ENCODE peak calls at places on chromosomes 4 and X, in five cellular contexts. K is effector memory CD4-positive, alpha-beta T cell; D is thoracic aorta; E is GM23248; C is CD4-positive, alpha-beta T cell. S is an unnamed sample.
A peak's percentile ranks its signal among the peaks of the same experiment; 100 is the strongest.

GRCh38 chrX:41906515-41907165 is 16.7 kb downstream of the CASK start:
- DNase-seq in E (peak; percentile 10), K (no peak), C (no peak), D (no peak), S (no peak)

GRCh38 chr4:182770259-182770968 is 146.8 kb downstream of the DCTD start:
- DNase-seq in C (no peak), E (no peak), D (no peak), K (no peak), S (no peak)

GRCh38 chrX:150692837-150693781 is at the start of gene MTMR1:
- DNase-seq in D (no peak), K (peak; percentile 53), C (peak; percentile 59), E (peak; percentile 49), S (no peak)

GRCh38 chrX:139106111-139106510 is 394.6 kb upstream of the FGF13 start:
- DNase-seq in C (no peak), E (peak; percentile 78), K (no peak), D (no peak), S (no peak)

GRCh38 chr4:76658231-76659102 is 223.4 kb downstream of the SHROOM3 start:
- DNase-seq in D (no peak), E (peak; percentile 81), K (no peak), C (no peak), S (no peak)

GRCh38 chrX:34927866-34928265 is 14.7 kb upstream of the FAM47B start:
- DNase-seq in C (no peak), D (no peak), K (no peak), E (no peak), S (no peak)

GRCh38 chrX:38583185-38583584 is 21.8 kb downstream of the TSPAN7 start:
- DNase-seq in K (no peak), C (no peak), D (no peak), E (no peak), S (no peak)

GRCh38 chr4:106628616-106629606 is 260.3 kb upstream of the GIMD1 start:
- DNase-seq in K (no peak), D (no peak), E (peak; percentile 36), C (no peak), S (no peak)

GRCh38 chr4:145098675-145099037 is 545 bp downstream of the ABCE1 start:
- DNase-seq in K (peak; percentile 15), C (no peak), D (no peak), E (peak; percentile 86), S (no peak)

GRCh38 chr4:22999419-22999818 is 306.7 kb downstream of the GBA3 start:
- DNase-seq in K (no peak), E (no peak), D (no peak), C (no peak), S (no peak)

GRCh38 chr4:66562276-66562806 is 892.1 kb upstream of the EPHA5 start:
- DNase-seq in E (no peak), D (no peak), C (no peak), K (no peak), S (no peak)

GRCh38 chrX:153580700-153581386 is 18.1 kb downstream of the CCNQ start:
- DNase-seq in K (no peak), E (no peak), D (no peak), C (peak; percentile 33), S (no peak)

GRCh38 chrX:16160729-16161128 is 6.6 kb upstream of the MAGEB17 start:
- DNase-seq in C (no peak), K (no peak), D (no peak), E (peak; percentile 81), S (no peak)
- H3K27ac ChIP-seq in C (no peak overlapping the region), K (no peak overlapping the region), D (no peak overlapping the region), E (peak overlapping the region; percentile 20), S (no peak overlapping the region)

DNA sequence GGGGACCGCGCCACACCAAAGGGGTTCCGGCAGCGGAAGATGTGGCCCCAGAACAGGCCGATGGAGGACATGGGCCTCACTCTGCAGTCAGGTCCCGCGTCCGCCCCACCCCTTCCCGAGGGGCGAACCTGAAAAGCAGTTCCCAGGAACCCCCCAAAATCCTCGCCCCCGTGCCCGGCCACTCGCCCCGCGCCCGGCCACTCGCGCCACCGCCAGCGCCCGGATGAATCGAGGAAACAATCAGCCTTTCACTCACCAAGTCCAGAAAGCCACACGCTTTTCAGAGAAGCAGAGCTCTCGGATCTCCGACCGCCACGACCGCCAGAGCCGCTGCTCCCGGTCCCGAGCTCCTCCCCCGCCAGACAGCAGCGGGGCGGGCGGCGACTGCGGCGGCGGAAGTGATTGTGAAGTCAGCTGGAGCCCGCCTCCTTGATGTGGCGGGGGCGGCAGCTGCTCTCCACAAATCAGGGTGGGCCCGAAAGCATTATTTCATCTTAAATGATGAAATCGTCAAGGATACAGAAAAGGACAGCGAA is at the start of gene PJA1:
- DNase-seq in C (peak; percentile 64), K (peak; percentile 52), D (peak; percentile 25), E (peak; percentile 86), S (peak; percentile 45)
- H3K27ac ChIP-seq in C (peak within 1 kb of the TSS; percentile 79), K (peak within 1 kb of the TSS; percentile 69), D (peak within 1 kb of the TSS; percentile 74), E (peak within 1 kb of the TSS; percentile 66), S (peak within 1 kb of the TSS; percentile 74)

GRCh38 chr4:184811484-184812180 is 14.1 kb downstream of the ACSL1 start:
- DNase-seq in D (no peak), E (no peak), C (no peak), K (no peak), S (no peak)

GRCh38 chr4:184812651-184813181 is 13.1 kb downstream of the ACSL1 start:
- DNase-seq in C (no peak), K (no peak), E (peak; percentile 53), D (no peak), S (no peak)

GRCh38 chr4:184810720-184811119 is 15.0 kb downstream of the ACSL1 start:
- DNase-seq in D (no peak), E (no peak), C (no peak), K (no peak), S (no peak)

GRCh38 chr4:184814686-184815045 is 11.1 kb downstream of the ACSL1 start:
- DNase-seq in C (no peak), K (no peak), D (no peak), E (peak; percentile 47), S (no peak)

DNA sequence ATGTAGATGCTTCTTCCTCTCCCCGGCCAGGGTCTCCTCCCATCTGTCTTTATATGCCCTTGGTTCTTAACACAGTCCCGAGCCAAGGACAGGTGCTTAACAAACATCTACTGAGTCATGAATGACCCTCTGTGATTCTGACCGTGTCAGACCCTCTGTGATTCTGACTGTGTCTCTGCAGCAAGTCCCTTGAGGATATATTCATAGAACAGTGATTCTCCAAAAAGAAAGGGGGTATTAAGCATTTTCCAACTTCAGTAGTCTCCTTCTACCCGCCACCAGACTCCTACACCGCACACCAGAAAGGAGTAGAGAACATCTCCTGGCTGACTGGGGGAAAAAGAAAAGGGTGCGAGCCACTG is 13.6 kb downstream of the ACSL1 start:
- DNase-seq in K (no peak), E (no peak), D (no peak), C (no peak), S (no peak)
- H3K27ac ChIP-seq in K (no peak overlapping the region), E (no peak overlapping the region), D (no peak overlapping the region), C (no peak overlapping the region), S (peak overlapping the region; percentile 49)

DNA sequence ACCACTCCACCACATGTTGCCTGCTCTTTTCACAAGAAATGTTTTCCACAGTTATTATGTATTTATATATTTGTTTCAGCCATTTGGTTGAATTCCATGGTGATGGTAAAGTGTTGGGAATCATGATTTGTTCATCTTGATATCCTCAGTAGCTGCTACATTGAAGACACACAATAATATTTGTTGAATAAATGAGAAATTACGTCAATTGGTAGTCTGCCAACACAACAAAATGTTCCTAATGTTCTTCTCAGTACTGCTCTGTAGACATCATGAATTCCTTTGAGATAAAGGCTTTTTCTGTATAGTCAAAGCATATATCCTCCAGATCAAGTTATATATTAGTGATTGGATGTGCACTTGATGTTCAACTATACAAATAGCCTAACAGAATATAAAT is 29.5 kb downstream of the CXXC4 start:
- DNase-seq in K (no peak), C (no peak), D (no peak), E (no peak), S (no peak)
- H3K27ac ChIP-seq in K (no peak overlapping the region), C (no peak overlapping the region), D (no peak overlapping the region), E (no peak overlapping the region), S (no peak overlapping the region)